ENCODE peak calls at places on chromosome 17, in four cellular contexts. K is HepG2, I is H1, L is HCT116. Z is an unnamed sample.
A peak's percentile ranks its signal among the peaks of the same experiment; 100 is the strongest.

GRCh38 chr17:9211133-9211765 is 189.9 kb downstream of the NTN1 start:
- DNase-seq in K (no peak), I (no peak), L (no peak), Z (peak; percentile 60)

GRCh38 chr17:35612924-35613521 is 25.9 kb downstream of the AP2B1 start:
- DNase-seq in K (peak; percentile 48), I (no peak), L (peak; percentile 12), Z (peak; percentile 79)

GRCh38 chr17:74199306-74200092 is 4.0 kb upstream of the RPL38 start:
- DNase-seq in K (peak; percentile 52), I (no peak), L (no peak), Z (peak; percentile 80)

GRCh38 chr17:67559381-67559966 is 158.3 kb upstream of the NOL11 start:
- DNase-seq in K (no peak), I (no peak), L (no peak), Z (no peak)

GRCh38 chr17:78223061-78223460 is 8.4 kb upstream of the TMEM235 start:
- DNase-seq in K (no peak), I (no peak), L (no peak), Z (no peak)

GRCh38 chr17:49527927-49528651 is 33.0 kb downstream of the NGFR start:
- DNase-seq in K (no peak), I (no peak), L (no peak), Z (no peak)

GRCh38 chr17:35127751-35128514 is 6.5 kb downstream of the FNDC8 start:
- DNase-seq in K (no peak), I (no peak), L (no peak), Z (no peak)

GRCh38 chr17:12358477-12358876 is 307.2 kb upstream of the MYOCD start:
- DNase-seq in K (no peak), I (no peak), L (no peak), Z (no peak)

GRCh38 chr17:57862990-57863667 is 13.3 kb upstream of the MRPS23 start:
- DNase-seq in K (peak; percentile 94), I (no peak), L (no peak), Z (no peak)

GRCh38 chr17:31405941-31406371 is 14.5 kb downstream of the RAB11FIP4 start:
- DNase-seq in K (no peak), I (no peak), L (no peak), Z (no peak)

GRCh38 chr17:49343273-49343672 is 18.8 kb downstream of the ZNF652 start:
- DNase-seq in K (no peak), I (no peak), L (no peak), Z (no peak)

GRCh38 chr17:58046230-58047094 is 36.8 kb upstream of the DYNLL2 start:
- DNase-seq in K (no peak), I (no peak), L (no peak), Z (no peak)

GRCh38 chr17:44808156-44808555 is 21.9 kb downstream of the GJC1 start:
- DNase-seq in K (no peak), I (no peak), L (no peak), Z (no peak)

GRCh38 chr17:78618264-78619066 is 41.3 kb upstream of the DNAH17 start:
- DNase-seq in K (no peak), I (no peak), L (no peak), Z (no peak)

GRCh38 chr17:38397227-38397626 is 31.0 kb upstream of the ARHGAP23 start:
- DNase-seq in K (no peak), I (no peak), L (no peak), Z (no peak)

GRCh38 chr17:20289984-20290383 is 177.4 kb downstream of the LGALS9B start:
- DNase-seq in K (peak; percentile 59), I (no peak), L (no peak), Z (no peak)

GRCh38 chr17:27323538-27324212 is 29.8 kb downstream of the WSB1 start:
- DNase-seq in K (peak; percentile 77), I (no peak), L (no peak), Z (peak; percentile 30)

GRCh38 chr17:78271419-78272160 is 40.2 kb downstream of the TMEM235 start:
- DNase-seq in K (no peak), I (no peak), L (no peak), Z (no peak)

GRCh38 chr17:45740553-45741330 is 43.4 kb upstream of the CRHR1 start:
- DNase-seq in K (peak; percentile 35), I (peak; percentile 53), L (peak; percentile 89), Z (no peak)

GRCh38 chr17:54967621-54968258 is 714 bp downstream of the COX11 start:
- DNase-seq in K (peak; percentile 83), I (no peak), L (peak; percentile 31), Z (peak; percentile 24)

GRCh38 chr17:80264048-80264792 is 3.6 kb downstream of the RNF213 start:
- DNase-seq in K (no peak), I (no peak), L (no peak), Z (no peak)

GRCh38 chr17:42130310-42130936 is 7.8 kb downstream of the HSPB9 start:
- DNase-seq in K (no peak), I (no peak), L (no peak), Z (no peak)

GRCh38 chr17:62692721-62693431 is 65.4 kb downstream of the MRC2 start:
- DNase-seq in K (peak; percentile 24), I (no peak), L (no peak), Z (peak; percentile 46)

GRCh38 chr17:81520021-81520894 is 7.7 kb upstream of the ACTG1 start:
- DNase-seq in K (no peak), I (no peak), L (no peak), Z (no peak)

GRCh38 chr17:50491510-50491909 is 12.8 kb downstream of the RSAD1 start:
- DNase-seq in K (no peak), I (no peak), L (no peak), Z (no peak)

GRCh38 chr17:29251969-29252866 is 5.6 kb downstream of the CRYBA1 start:
- DNase-seq in K (no peak), I (no peak), L (no peak), Z (no peak)

GRCh38 chr17:11583306-11583992 is 14.8 kb upstream of the DNAH9 start:
- DNase-seq in K (no peak), I (no peak), L (no peak), Z (no peak)

GRCh38 chr17:77842148-77842905 is 116.2 kb upstream of the TNRC6C start:
- DNase-seq in K (no peak), I (no peak), L (no peak), Z (no peak)

GRCh38 chr17:27609606-27610303 is 21.2 kb upstream of the LGALS9 start:
- DNase-seq in K (peak; percentile 45), I (no peak), L (no peak), Z (peak; percentile 85)

GRCh38 chr17:68707032-68707431 is 105.9 kb upstream of the FAM20A start:
- DNase-seq in K (no peak), I (no peak), L (no peak), Z (no peak)

GRCh38 chr17:1040216-1040600 is 43.3 kb downstream of the TIMM22 start:
- DNase-seq in K (peak; percentile 73), I (no peak), L (no peak), Z (no peak)

GRCh38 chr17:21284319-21285163 is at the start of gene MAP2K3:
- DNase-seq in K (peak; percentile 97), I (peak; percentile 98), L (peak; percentile 98), Z (peak; percentile 92)

DNA sequence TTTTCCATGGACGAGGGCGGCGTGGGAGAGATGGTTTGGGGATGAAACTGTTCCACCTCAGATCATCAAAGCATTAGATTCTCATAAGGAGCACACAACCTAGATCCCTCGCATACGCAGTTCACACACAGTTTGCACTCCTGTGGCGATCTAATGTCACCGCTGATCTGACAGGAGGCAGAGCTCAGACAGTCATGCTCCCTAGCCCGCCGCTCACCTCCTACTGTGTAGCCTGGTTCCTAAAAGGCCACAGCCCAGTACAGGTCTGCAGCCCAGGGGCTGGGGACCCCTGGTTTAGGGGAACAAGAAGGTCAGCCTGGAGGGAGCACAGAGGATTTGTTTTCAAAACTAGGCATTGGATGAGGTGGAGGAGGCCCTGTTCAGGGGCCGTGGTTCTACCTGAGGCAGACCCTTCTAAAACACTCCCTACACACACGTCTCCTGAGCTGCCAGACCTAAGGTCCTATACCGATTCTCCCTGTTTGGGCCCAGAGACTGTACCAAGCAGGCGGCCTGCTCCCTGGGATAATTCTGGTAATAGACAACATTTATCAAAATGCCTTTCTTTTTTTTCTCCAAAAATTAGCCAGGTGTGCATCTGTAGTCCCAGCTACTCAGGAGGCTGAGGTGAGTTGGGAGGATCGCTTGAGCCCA is 38.6 kb downstream of the AXIN2 start:
- DNase-seq in K (no peak), I (no peak), L (no peak), Z (no peak)
- TF ChIP-seq JUND in K (no peak), I (no peak), L (no peak), Z (no peak)

GRCh38 chr17:59884861-59885260 is 7.9 kb downstream of the TUBD1 start:
- DNase-seq in K (no peak), I (no peak), L (no peak), Z (no peak)
- TF ChIP-seq JUND in K (no peak), I (no peak), L (no peak), Z (no peak)

DNA sequence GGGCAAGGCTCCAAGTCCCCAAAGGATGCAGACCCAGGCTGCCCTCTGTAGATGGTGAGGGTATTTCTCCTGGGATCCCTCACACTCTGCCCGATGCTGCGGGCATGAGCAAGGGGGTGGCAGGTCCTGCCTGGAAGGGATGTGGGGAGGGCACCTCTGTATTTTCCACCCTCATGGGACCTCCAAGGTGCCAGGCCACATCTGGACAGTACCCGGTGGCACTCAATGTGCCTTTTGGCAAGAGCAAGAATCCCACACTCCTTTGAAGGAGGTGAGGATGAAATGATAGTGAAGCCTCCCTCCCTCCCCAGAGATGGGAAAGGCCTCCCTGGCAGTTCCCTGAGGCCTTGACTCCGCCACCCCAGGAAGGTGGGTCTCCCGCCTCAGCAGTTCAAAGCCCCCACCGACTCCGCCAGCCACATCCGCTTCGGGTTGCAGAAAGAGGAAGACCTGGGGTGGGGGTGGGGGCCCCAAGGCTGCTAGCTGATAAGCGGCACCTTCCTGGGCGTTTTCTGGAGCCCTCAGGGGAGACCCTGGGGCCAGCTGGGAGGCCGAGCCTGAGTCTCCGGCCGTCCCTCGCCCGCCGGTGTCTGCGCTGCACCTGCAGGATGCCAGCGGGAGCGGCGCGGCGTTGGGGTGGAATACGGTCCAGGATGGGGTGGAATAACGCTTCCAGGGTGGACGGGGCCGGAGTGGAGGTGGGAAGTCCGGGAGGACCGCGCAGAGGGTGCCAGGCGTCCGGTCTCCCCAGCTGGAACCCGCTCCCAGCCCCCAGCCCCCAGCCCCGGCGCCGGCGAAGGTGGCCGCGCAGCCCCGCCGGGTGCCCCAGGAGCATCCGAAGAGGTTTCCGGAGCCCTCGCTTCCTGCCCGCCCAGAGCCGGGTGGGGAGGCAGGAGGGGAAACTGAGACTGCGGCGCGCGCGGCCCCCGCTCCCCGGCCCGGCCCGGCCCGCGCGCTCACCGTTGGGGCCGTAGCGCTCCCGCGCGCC is 729 bp downstream of the ATP2A3 start:
- DNase-seq in K (no peak), I (no peak), L (no peak), Z (no peak)
- TF ChIP-seq JUND in K (no peak), I (no peak), L (no peak), Z (no peak)

GRCh38 chr17:48179071-48179945 is 71.7 kb downstream of the SNX11 start:
- DNase-seq in K (no peak), I (no peak), L (no peak), Z (no peak)

GRCh38 chr17:48180842-48181241 is 73.3 kb downstream of the SNX11 start:
- DNase-seq in K (no peak), I (no peak), L (no peak), Z (no peak)

GRCh38 chr17:48178327-48178726 is 70.8 kb downstream of the SNX11 start:
- DNase-seq in K (no peak), I (no peak), L (no peak), Z (no peak)

GRCh38 chr17:48184721-48185120 is 77.2 kb downstream of the SNX11 start:
- DNase-seq in K (no peak), I (no peak), L (no peak), Z (no peak)

DNA sequence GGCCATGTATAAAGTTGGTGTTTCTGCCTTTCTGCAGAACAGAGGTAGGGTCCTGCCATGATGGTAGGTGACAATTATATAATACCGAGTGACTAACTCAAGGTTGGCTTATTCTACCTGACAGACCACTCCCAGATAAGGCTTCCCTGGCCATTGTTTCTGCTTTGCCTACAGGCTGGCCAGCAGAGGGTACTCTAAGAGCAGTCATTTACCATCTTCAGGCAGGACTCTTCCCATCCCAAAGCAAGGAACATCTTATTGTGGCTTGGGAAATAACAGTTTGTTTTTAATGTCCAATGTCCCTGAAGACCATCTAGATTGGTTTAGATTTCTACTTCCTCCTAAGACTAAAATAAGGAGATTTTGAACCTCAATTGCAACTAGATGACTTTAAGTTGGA is 74.1 kb downstream of the SNX11 start:
- DNase-seq in K (no peak), I (no peak), L (peak; percentile 44), Z (peak; percentile 55)
- TF ChIP-seq JUND in K (no peak), I (no peak), L (no peak), Z (no peak)

Z was measured in T47D.